ENCODE peak calls at places on chromosomes 4 and X, in seven cellular contexts. One of them, this sample, is unnamed.

GRCh38 chrX:19554786-19555185 is 39.5 kb upstream of the MAP3K15 start:
- DNase-seq in effector memory CD8-positive, alpha-beta T cell: no peak
- DNase-seq in stromal cell of bone marrow: peak
- DNase-seq in nephron progenitor cell: no peak
- DNase-seq in T-cell: no peak
- DNase-seq in glutamatergic neuron: no peak
- DNase-seq in epithelial cell of esophagus: peak
- DNase-seq in this sample: no peak

GRCh38 chr4:82620126-82620525 is 58.3 kb upstream of the TMEM150C start:
- DNase-seq in epithelial cell of esophagus: no peak
- DNase-seq in glutamatergic neuron: no peak
- DNase-seq in stromal cell of bone marrow: no peak
- DNase-seq in T-cell: no peak
- DNase-seq in effector memory CD8-positive, alpha-beta T cell: no peak
- DNase-seq in nephron progenitor cell: no peak
- DNase-seq in this sample: no peak

GRCh38 chrX:102651242-102651967 is at the start of gene GPRASP1:
- DNase-seq in glutamatergic neuron: peak
- DNase-seq in effector memory CD8-positive, alpha-beta T cell: peak
- DNase-seq in T-cell: peak
- DNase-seq in nephron progenitor cell: peak
- DNase-seq in epithelial cell of esophagus: no peak
- DNase-seq in stromal cell of bone marrow: no peak
- DNase-seq in this sample: peak

GRCh38 chrX:106397788-106398538 is 213.8 kb upstream of the RADX start:
- DNase-seq in nephron progenitor cell: no peak
- DNase-seq in T-cell: no peak
- DNase-seq in stromal cell of bone marrow: no peak
- DNase-seq in glutamatergic neuron: no peak
- DNase-seq in epithelial cell of esophagus: peak
- DNase-seq in effector memory CD8-positive, alpha-beta T cell: no peak
- DNase-seq in this sample: no peak

GRCh38 chrX:71492086-71493065 is 40.5 kb upstream of the OGT start:
- DNase-seq in epithelial cell of esophagus: no peak
- DNase-seq in stromal cell of bone marrow: peak
- DNase-seq in T-cell: peak
- DNase-seq in effector memory CD8-positive, alpha-beta T cell: peak
- DNase-seq in glutamatergic neuron: peak
- DNase-seq in nephron progenitor cell: no peak
- DNase-seq in this sample: peak

GRCh38 chr4:109943745-109944144 is 31.1 kb downstream of the EGF start:
- DNase-seq in stromal cell of bone marrow: no peak
- DNase-seq in effector memory CD8-positive, alpha-beta T cell: no peak
- DNase-seq in epithelial cell of esophagus: no peak
- DNase-seq in T-cell: no peak
- DNase-seq in nephron progenitor cell: no peak
- DNase-seq in glutamatergic neuron: no peak
- DNase-seq in this sample: no peak

GRCh38 chrX:70675284-70675683 is 230.6 kb downstream of the DLG3 start:
- DNase-seq in epithelial cell of esophagus: no peak
- DNase-seq in glutamatergic neuron: no peak
- DNase-seq in effector memory CD8-positive, alpha-beta T cell: no peak
- DNase-seq in T-cell: no peak
- DNase-seq in stromal cell of bone marrow: no peak
- DNase-seq in nephron progenitor cell: no peak
- DNase-seq in this sample: no peak

GRCh38 chr4:143207555-143207954 is 22.8 kb downstream of the USP38 start:
- DNase-seq in T-cell: no peak
- DNase-seq in effector memory CD8-positive, alpha-beta T cell: no peak
- DNase-seq in epithelial cell of esophagus: peak
- DNase-seq in stromal cell of bone marrow: no peak
- DNase-seq in glutamatergic neuron: no peak
- DNase-seq in nephron progenitor cell: no peak
- DNase-seq in this sample: no peak

GRCh38 chrX:9147086-9147485 is 113.2 kb upstream of the FAM9B start:
- DNase-seq in epithelial cell of esophagus: no peak
- DNase-seq in T-cell: no peak
- DNase-seq in nephron progenitor cell: no peak
- DNase-seq in effector memory CD8-positive, alpha-beta T cell: no peak
- DNase-seq in stromal cell of bone marrow: no peak
- DNase-seq in glutamatergic neuron: no peak
- DNase-seq in this sample: no peak

GRCh38 chrX:49999048-49999447 is 76.7 kb downstream of the CLCN5 start:
- DNase-seq in epithelial cell of esophagus: peak
- DNase-seq in T-cell: no peak
- DNase-seq in glutamatergic neuron: no peak
- DNase-seq in nephron progenitor cell: no peak
- DNase-seq in stromal cell of bone marrow: no peak
- DNase-seq in effector memory CD8-positive, alpha-beta T cell: no peak
- DNase-seq in this sample: no peak

GRCh38 chrX:48649109-48649508 is 34.5 kb upstream of the WAS start:
- DNase-seq in epithelial cell of esophagus: peak
- DNase-seq in T-cell: no peak
- DNase-seq in stromal cell of bone marrow: no peak
- DNase-seq in effector memory CD8-positive, alpha-beta T cell: no peak
- DNase-seq in glutamatergic neuron: no peak
- DNase-seq in nephron progenitor cell: no peak
- DNase-seq in this sample: no peak

GRCh38 chr4:66704243-66704642 is 841.1 kb downstream of the CENPC start:
- DNase-seq in effector memory CD8-positive, alpha-beta T cell: no peak
- DNase-seq in epithelial cell of esophagus: peak
- DNase-seq in T-cell: no peak
- DNase-seq in stromal cell of bone marrow: no peak
- DNase-seq in glutamatergic neuron: no peak
- DNase-seq in nephron progenitor cell: no peak
- DNase-seq in this sample: no peak

GRCh38 chr4:174119051-174119450 is 164.4 kb downstream of the FBXO8 start:
- DNase-seq in glutamatergic neuron: no peak
- DNase-seq in effector memory CD8-positive, alpha-beta T cell: no peak
- DNase-seq in stromal cell of bone marrow: peak
- DNase-seq in epithelial cell of esophagus: peak
- DNase-seq in T-cell: no peak
- DNase-seq in nephron progenitor cell: no peak
- DNase-seq in this sample: no peak

GRCh38 chrX:133542476-133542875 is 127.2 kb upstream of the GPC4 start:
- DNase-seq in glutamatergic neuron: no peak
- DNase-seq in effector memory CD8-positive, alpha-beta T cell: no peak
- DNase-seq in T-cell: no peak
- DNase-seq in epithelial cell of esophagus: no peak
- DNase-seq in stromal cell of bone marrow: no peak
- DNase-seq in nephron progenitor cell: no peak
- DNase-seq in this sample: no peak

GRCh38 chrX:38060331-38060878 is 54.1 kb downstream of the SYTL5 start:
- DNase-seq in effector memory CD8-positive, alpha-beta T cell: no peak
- DNase-seq in nephron progenitor cell: no peak
- DNase-seq in stromal cell of bone marrow: no peak
- DNase-seq in glutamatergic neuron: no peak
- DNase-seq in epithelial cell of esophagus: peak
- DNase-seq in T-cell: no peak
- DNase-seq in this sample: no peak

GRCh38 chr4:54378461-54378860 is 149.4 kb downstream of the PDGFRA start:
- DNase-seq in nephron progenitor cell: no peak
- DNase-seq in T-cell: no peak
- DNase-seq in epithelial cell of esophagus: no peak
- DNase-seq in stromal cell of bone marrow: no peak
- DNase-seq in effector memory CD8-positive, alpha-beta T cell: no peak
- DNase-seq in glutamatergic neuron: no peak
- DNase-seq in this sample: no peak

GRCh38 chr4:76055421-76055820 is 19.1 kb upstream of the ART3 start:
- DNase-seq in effector memory CD8-positive, alpha-beta T cell: no peak
- DNase-seq in nephron progenitor cell: no peak
- DNase-seq in glutamatergic neuron: no peak
- DNase-seq in epithelial cell of esophagus: no peak
- DNase-seq in T-cell: no peak
- DNase-seq in stromal cell of bone marrow: no peak
- DNase-seq in this sample: no peak

This sample was measured in Right ventricle myocardium inferior.